ENCODE peak calls at places on chromosomes 12 and 14, in five cellular contexts. J is H9, B is OCI-LY7, U is HCT116, C is colonic mucosa. S is an unnamed sample.

GRCh38 chr14:61609143-61609851 is 86.0 kb upstream of the HIF1A start:
- DNase-seq in U (no peak), B (no peak), C (no peak), J (peak), S (no peak)

GRCh38 chr12:1698638-1699214 is 7.9 kb downstream of the ADIPOR2 start:
- DNase-seq in C (no peak), U (no peak), B (no peak), J (no peak), S (no peak)

GRCh38 chr12:92629349-92630065 is 73.3 kb upstream of the PLEKHG7 start:
- DNase-seq in B (no peak), C (no peak), J (no peak), U (no peak), S (no peak)

GRCh38 chr12:68240975-68241374 is 12.4 kb downstream of the IL22 start:
- DNase-seq in C (no peak), U (no peak), J (no peak), B (peak), S (peak)

GRCh38 chr12:39329876-39330275 is 113.0 kb downstream of the KIF21A start:
- DNase-seq in B (no peak), J (no peak), C (no peak), U (no peak), S (no peak)

GRCh38 chr12:16573652-16574077 is 32.3 kb downstream of the LMO3 start:
- DNase-seq in J (peak), B (no peak), C (no peak), U (no peak), S (peak)

GRCh38 chr12:49763006-49763591 is 21.7 kb downstream of the TMBIM6 start:
- DNase-seq in B (peak), C (peak), J (peak), U (no peak), S (peak)

GRCh38 chr14:53786045-53786444 is 170.6 kb downstream of the BMP4 start:
- DNase-seq in B (no peak), U (no peak), J (no peak), C (no peak), S (no peak)

GRCh38 chr12:100733817-100734593 is 60.6 kb upstream of the ANO4 start:
- DNase-seq in C (no peak), U (peak), B (no peak), J (no peak), S (no peak)

GRCh38 chr12:31578632-31579031 is 12.3 kb downstream of the DENND5B start:
- DNase-seq in J (no peak), C (no peak), B (no peak), U (no peak), S (no peak)

GRCh38 chr12:92096346-92097136 is 49.1 kb downstream of the BTG1 start:
- DNase-seq in B (no peak), C (no peak), U (no peak), J (no peak), S (no peak)

GRCh38 chr14:50733479-50733878 is 65.4 kb upstream of the SAV1 start:
- DNase-seq in U (no peak), C (no peak), J (no peak), B (no peak), S (no peak)

GRCh38 chr12:20524113-20524512 is 155.8 kb downstream of the PDE3A start:
- DNase-seq in U (no peak), J (no peak), B (no peak), C (no peak), S (no peak)

GRCh38 chr14:63174760-63175191 is 29.5 kb upstream of the RHOJ start:
- DNase-seq in U (peak), J (peak), B (peak), C (no peak), S (peak)

GRCh38 chr12:2501464-2502181 is 293.1 kb upstream of the FKBP4 start:
- DNase-seq in B (no peak), U (no peak), J (no peak), C (no peak), S (peak)

GRCh38 chr12:14846042-14846587 is 2.8 kb upstream of the ART4 start:
- DNase-seq in B (no peak), U (no peak), C (no peak), J (no peak), S (no peak)

GRCh38 chr14:29926228-29926627 is 1.4 kb downstream of the PRKD1 start:
- DNase-seq in J (no peak), C (no peak), U (no peak), B (no peak), S (no peak)

GRCh38 chr14:29928342-29928640 is 644 bp upstream of the PRKD1 start:
- DNase-seq in J (peak), U (no peak), C (no peak), B (no peak), S (no peak)

GRCh38 chr14:29925736-29926135 is 1.9 kb downstream of the PRKD1 start:
- DNase-seq in J (no peak), U (no peak), B (no peak), C (no peak), S (no peak)

GRCh38 chr14:29926701-29927595 is 699 bp downstream of the PRKD1 start:
- DNase-seq in B (no peak), J (peak), U (no peak), C (peak), S (peak)

DNA sequence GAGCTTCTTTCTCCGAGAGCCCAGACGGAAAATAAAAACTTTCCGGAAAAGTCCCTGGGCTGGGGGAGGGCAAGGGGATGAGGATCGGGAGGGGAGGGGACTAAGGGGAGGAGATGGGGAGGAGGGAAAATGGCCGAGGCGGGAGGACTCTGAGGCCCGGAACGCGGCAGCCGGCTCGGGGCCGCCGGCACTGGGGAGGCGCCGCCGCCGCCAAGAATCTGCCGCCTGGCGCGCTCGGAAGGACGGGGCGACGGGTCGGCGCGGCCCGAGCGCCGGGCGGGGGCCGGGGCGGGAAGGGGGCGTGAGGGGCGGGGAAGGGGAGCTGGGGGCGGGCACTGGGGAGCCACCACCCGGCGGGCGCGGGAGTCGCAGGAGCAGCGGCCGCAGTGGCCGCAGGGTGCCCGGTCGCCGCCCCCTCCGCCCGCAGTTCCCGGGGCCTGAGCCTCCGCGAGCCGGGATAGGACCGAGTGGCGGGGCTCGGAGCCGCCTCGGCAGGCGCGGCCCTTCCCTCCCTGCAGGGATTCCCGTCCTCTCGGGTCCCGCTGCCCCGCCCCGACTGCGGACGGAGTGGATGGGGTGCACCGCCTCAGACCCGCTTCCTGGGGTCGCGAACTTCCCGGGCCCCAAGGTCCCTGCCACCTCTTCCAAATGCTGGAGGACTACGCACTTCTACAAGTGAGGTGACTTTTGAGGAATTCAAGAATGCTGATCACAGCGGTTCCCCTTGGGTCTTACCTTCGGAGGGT is at the start of gene PRKD1:
- DNase-seq in U (no peak), B (no peak), C (peak), J (peak), S (peak)
- TF ChIP-seq CTCF in U (no peak), B (no peak), C (peak), J (peak), S (peak)

DNA sequence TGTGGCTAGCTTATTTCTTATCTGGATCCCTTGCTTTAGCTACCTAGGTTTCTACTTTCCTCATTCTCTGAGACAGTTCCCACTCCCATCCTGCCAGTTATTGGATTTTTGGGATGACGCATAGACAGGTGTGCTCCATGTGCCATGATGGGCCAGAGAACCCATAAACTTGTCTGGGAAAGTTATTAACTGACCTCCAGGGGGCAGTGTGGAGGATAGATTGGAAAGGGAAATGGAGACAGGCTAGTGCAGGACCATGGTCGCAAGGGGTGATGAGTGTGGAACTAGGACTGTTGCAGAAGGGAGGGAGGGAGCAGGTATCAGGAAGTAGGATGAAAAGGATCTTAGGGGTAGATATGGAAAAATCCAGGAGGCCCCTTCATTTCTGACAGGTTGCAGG is 80.3 kb downstream of the ESRRB start:
- DNase-seq in U (peak), C (peak), J (peak), B (peak), S (no peak)
- TF ChIP-seq CTCF in U (peak), C (peak), J (peak), B (peak), S (peak)

GRCh38 chr12:3677609-3678008 is 75.3 kb downstream of the CRACR2A start:
- DNase-seq in C (no peak), U (no peak), J (no peak), B (no peak), S (no peak)

GRCh38 chr12:3681595-3681921 is 71.4 kb downstream of the CRACR2A start:
- DNase-seq in J (no peak), B (no peak), U (no peak), C (no peak), S (no peak)

GRCh38 chr12:3683670-3684069 is 69.2 kb downstream of the CRACR2A start:
- DNase-seq in J (no peak), B (no peak), U (no peak), C (no peak), S (no peak)

GRCh38 chr12:3679831-3680230 is 73.1 kb downstream of the CRACR2A start:
- DNase-seq in C (no peak), U (no peak), B (no peak), J (no peak), S (no peak)

DNA sequence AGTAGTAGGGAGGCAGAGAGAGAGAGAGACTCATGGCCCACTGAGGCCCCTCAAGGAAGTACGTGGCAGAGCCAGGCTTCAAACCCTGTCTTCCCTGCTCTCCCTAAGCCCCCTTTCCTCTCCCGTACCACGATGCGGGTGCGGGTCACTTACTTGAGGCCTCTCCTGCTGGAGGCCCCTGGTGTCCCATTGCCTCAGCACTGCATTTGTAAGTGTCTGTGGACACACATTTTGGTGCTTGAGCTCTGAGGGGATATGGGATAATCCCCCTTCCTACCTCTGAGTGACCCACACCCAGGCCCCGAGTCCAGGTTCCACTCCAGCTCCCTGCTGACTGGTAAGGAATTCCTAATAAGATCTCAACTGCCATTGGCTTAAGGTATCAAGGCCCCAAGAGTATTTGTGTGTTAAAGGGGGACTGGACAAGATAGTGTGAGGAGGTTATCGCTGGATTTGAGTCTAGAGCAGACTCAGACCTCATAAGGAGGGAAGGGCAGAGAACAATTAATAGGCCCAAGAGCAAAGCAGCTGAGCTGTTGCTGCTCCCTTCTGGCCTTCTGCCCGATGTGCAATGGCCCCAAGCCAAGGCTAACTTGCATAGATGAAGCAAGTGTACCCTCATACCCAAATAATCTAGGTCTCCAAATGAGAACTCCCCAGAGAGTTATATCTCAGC is 71.9 kb downstream of the CRACR2A start:
- DNase-seq in C (peak), U (no peak), B (no peak), J (no peak), S (peak)
- TF ChIP-seq CTCF in C (no peak), U (no peak), B (no peak), J (peak), S (peak)

GRCh38 chr14:68084256-68084655 is 264.7 kb downstream of the RAD51B start:
- DNase-seq in U (no peak), B (no peak), C (no peak), J (no peak), S (no peak)
- TF ChIP-seq CTCF in U (peak), B (peak), C (no peak), J (peak), S (no peak)